ENCODE peak calls at places on chromosomes 3 and 15, in eight cellular contexts. Z, V, G, S, L, U, O and J are unnamed samples.

GRCh38 chr15:83358972-83359564 is 74.6 kb upstream of the BNC1 start:
- DNase-seq in O (no peak), V (no peak), S (no peak), G (no peak), L (no peak), U (no peak), Z (no peak), J (no peak)

GRCh38 chr3:64074091-64074490 is 50.8 kb upstream of the PSMD6 start:
- DNase-seq in S (no peak), O (no peak), L (no peak), V (no peak), G (no peak), U (no peak), Z (no peak), J (no peak)

GRCh38 chr3:128784228-128784627 is 58.2 kb downstream of the RAB7A start:
- DNase-seq in V (peak; percentile 9), Z (peak; percentile 48), O (no peak), L (peak; percentile 21), G (peak; percentile 39), S (no peak), U (peak; percentile 58), J (no peak)

GRCh38 chr3:105715372-105715771 is 153.4 kb downstream of the CBLB start:
- DNase-seq in L (peak; percentile 39), U (no peak), O (no peak), Z (no peak), G (no peak), V (no peak), S (no peak), J (no peak)

GRCh38 chr3:53051929-53052328 is 6.1 kb upstream of the SFMBT1 start:
- DNase-seq in Z (no peak), L (no peak), U (no peak), G (no peak), O (no peak), V (no peak), S (no peak), J (no peak)

GRCh38 chr3:130850846-130851245 is 43.0 kb upstream of the ATP2C1 start:
- DNase-seq in G (no peak), V (no peak), U (no peak), S (no peak), L (no peak), Z (no peak), O (no peak), J (no peak)

GRCh38 chr3:34263014-34263714 is 464.7 kb downstream of the PDCD6IP start:
- DNase-seq in L (peak; percentile 42), V (no peak), Z (no peak), U (no peak), O (no peak), G (no peak), S (no peak), J (no peak)

GRCh38 chr3:49456417-49456816 is 13.7 kb upstream of the DAG1 start:
- DNase-seq in O (no peak), G (no peak), V (no peak), Z (no peak), S (no peak), U (no peak), L (no peak), J (no peak)

GRCh38 chr15:59298255-59298856 is 74.3 kb downstream of the MYO1E start:
- DNase-seq in V (no peak), Z (no peak), O (peak; percentile 78), G (no peak), S (peak; percentile 99), U (no peak), L (no peak), J (no peak)

GRCh38 chr15:69244798-69245197 is 53.9 kb upstream of the PAQR5 start:
- DNase-seq in L (no peak), G (no peak), Z (no peak), U (no peak), O (no peak), V (no peak), S (no peak), J (no peak)

GRCh38 chr15:42273900-42274692 is 863 bp upstream of the TMEM87A start:
- DNase-seq in L (peak; percentile 75), O (no peak), S (peak; percentile 30), Z (peak; percentile 34), G (no peak), U (peak; percentile 45), V (peak; percentile 31), J (no peak)

GRCh38 chr3:71245971-71246860 is 337.3 kb downstream of the FOXP1 start:
- DNase-seq in S (no peak), V (peak; percentile 76), O (no peak), Z (peak; percentile 34), G (no peak), U (peak; percentile 41), L (no peak), J (no peak)

GRCh38 chr3:30042274-30042859 is 564.0 kb upstream of the TGFBR2 start:
- DNase-seq in S (peak; percentile 1), G (no peak), U (peak; percentile 12), L (peak; percentile 88), V (peak; percentile 66), O (peak; percentile 76), Z (peak; percentile 49), J (peak; percentile 73)

GRCh38 chr15:66774001-66774814 is 72.2 kb downstream of the SMAD6 start:
- DNase-seq in U (peak; percentile 93), G (peak; percentile 68), V (peak; percentile 78), S (no peak), Z (peak; percentile 95), L (peak; percentile 80), O (peak; percentile 72), J (no peak)

GRCh38 chr15:79089890-79090486 is 592 bp downstream of the RASGRF1 start:
- DNase-seq in G (no peak), O (no peak), S (no peak), V (no peak), Z (peak; percentile 45), L (no peak), U (no peak), J (no peak)

GRCh38 chr3:128282392-128283196 is 129.3 kb downstream of the EEFSEC start:
- DNase-seq in U (no peak), L (no peak), G (no peak), O (no peak), Z (peak; percentile 59), V (no peak), S (no peak), J (no peak)

GRCh38 chr3:45119824-45120614 is 26.2 kb downstream of the CDCP1 start:
- DNase-seq in G (no peak), U (no peak), S (no peak), L (no peak), Z (no peak), O (no peak), V (peak; percentile 58), J (no peak)

GRCh38 chr3:134630506-134630905 is 20.3 kb downstream of the KY start:
- DNase-seq in L (no peak), V (no peak), U (no peak), G (no peak), S (no peak), O (no peak), Z (no peak), J (no peak)

GRCh38 chr3:35440826-35441225 is 198.5 kb upstream of the ARPP21 start:
- DNase-seq in V (no peak), O (no peak), U (no peak), Z (no peak), L (no peak), G (no peak), S (no peak), J (no peak)

GRCh38 chr3:47804571-47804970 is 1.6 kb downstream of the DHX30 start:
- DNase-seq in G (no peak), L (no peak), V (no peak), U (no peak), S (no peak), Z (no peak), O (no peak), J (no peak)

GRCh38 chr3:33364531-33365128 is 75.6 kb downstream of the UBP1 start:
- DNase-seq in V (no peak), O (no peak), Z (no peak), U (no peak), S (no peak), L (no peak), G (no peak), J (no peak)

GRCh38 chr15:47411733-47412530 is 305.4 kb upstream of the SEMA6D start:
- DNase-seq in L (peak; percentile 73), S (no peak), U (no peak), V (no peak), O (no peak), G (no peak), Z (peak; percentile 31), J (no peak)

GRCh38 chr3:184236636-184237035 is 7.3 kb downstream of the VWA5B2 start:
- DNase-seq in Z (no peak), S (no peak), U (no peak), V (no peak), G (no peak), L (no peak), O (no peak), J (no peak)

GRCh38 chr3:142279965-142280590 is 54.7 kb upstream of the GK5 start:
- DNase-seq in U (peak; percentile 62), Z (peak; percentile 73), G (peak; percentile 15), S (peak; percentile 53), L (peak; percentile 66), O (peak; percentile 71), V (peak; percentile 75), J (peak; percentile 44)
- TF ChIP-seq POLR2AphosphoS5 in U (no peak), Z (no peak), G (no peak), S (no peak), L (no peak), O (no peak), V (no peak), J (no peak)

DNA sequence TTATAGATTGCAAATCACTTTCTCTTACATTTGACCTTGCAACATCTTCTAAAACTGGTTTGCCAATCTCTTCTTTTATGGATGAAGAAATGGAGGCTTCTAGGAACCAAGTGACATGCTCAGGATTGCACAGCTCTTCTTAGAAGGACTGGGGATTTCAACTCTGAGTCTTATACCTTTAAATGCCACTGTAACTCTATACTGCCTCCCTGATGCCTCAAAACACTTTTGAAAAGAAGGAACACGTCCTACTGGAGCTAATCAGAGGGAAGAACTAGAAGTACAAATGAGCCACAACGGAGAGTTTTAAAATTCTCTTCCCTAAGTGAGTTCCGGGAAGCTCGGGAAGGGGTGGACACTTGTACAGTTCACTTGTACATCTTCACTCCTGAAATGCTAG is 973 bp upstream of the MITF start:
- DNase-seq in G (no peak), V (no peak), S (no peak), Z (no peak), U (no peak), L (peak; percentile 52), O (no peak), J (no peak)
- H3K9ac ChIP-seq in G (no peak overlapping the region), V (no peak overlapping the region), S (no peak overlapping the region), Z (no peak overlapping the region), U (peak overlapping the region; percentile 68), L (peak overlapping the region; percentile 39), O (no peak overlapping the region), J (peak overlapping the region; percentile 62)

DNA sequence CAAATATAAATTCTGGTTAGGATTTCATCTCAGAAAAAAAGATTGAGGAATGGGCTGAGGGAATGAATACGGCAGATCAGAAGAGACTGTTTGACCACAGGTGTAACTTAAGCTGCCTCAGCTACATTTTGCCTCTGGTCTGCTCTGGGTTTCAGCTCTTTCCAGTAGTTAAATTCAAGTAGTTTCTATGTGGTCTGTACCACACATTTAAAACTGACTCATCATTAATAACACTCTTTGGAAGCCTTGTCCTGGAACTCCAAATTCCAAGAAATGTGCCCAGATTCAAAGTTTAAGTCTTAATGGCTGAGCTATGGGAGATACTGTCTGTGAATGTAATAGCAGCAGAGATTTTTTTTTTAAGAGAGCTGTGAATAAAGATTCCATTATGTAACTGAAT is 133.1 kb upstream of the IGSF10 start:
- DNase-seq in V (no peak), O (no peak), L (no peak), G (no peak), U (no peak), Z (no peak), S (no peak), J (no peak)
- H3K27ac ChIP-seq in V (no peak overlapping the region), O (no peak overlapping the region), L (no peak overlapping the region), G (no peak overlapping the region), U (no peak overlapping the region), Z (no peak overlapping the region), S (no peak overlapping the region), J (no peak overlapping the region)

GRCh38 chr3:197667968-197668367 is 68.7 kb downstream of the RUBCN start:
- DNase-seq in V (peak; percentile 10), S (no peak), G (no peak), Z (no peak), U (no peak), O (no peak), L (no peak), J (no peak)
- TF ChIP-seq POLR2AphosphoS5 in V (no peak), S (no peak), G (no peak), Z (no peak), U (no peak), O (no peak), L (no peak), J (no peak)